ENCODE peak calls at places on chromosome 13, in seven cellular contexts. B, D, I, K, S, V and Z are unnamed samples. For H3K9me3, the result is how much of the 10 kb centered on the place peaks cover.

GRCh38 chr13:96091164-96091931 is 1.4 kb downstream of the HS6ST3 start:
- DNase-seq in B (no peak), D (peak), I (no peak), K (peak), S (no peak), V (no peak), Z (peak)

GRCh38 chr13:104831823-104832222 is 1703.6 kb downstream of the EFNB2 start:
- DNase-seq in B (no peak), D (no peak), I (no peak), K (no peak), S (no peak), V (no peak), Z (no peak)

GRCh38 chr13:107799001-107799400 is 416.3 kb downstream of the LIG4 start:
- DNase-seq in B (no peak), D (no peak), I (no peak), K (no peak), S (no peak), V (no peak), Z (no peak)

GRCh38 chr13:35964764-35965163 is 166.4 kb downstream of the DCLK1 start:
- DNase-seq in B (no peak), D (no peak), I (no peak), K (no peak), S (peak), V (no peak), Z (no peak)

GRCh38 chr13:30715357-30715756 is 20.0 kb upstream of the ALOX5AP start:
- DNase-seq in B (no peak), D (no peak), I (no peak), K (no peak), S (no peak), V (no peak), Z (no peak)

GRCh38 chr13:52353116-52353718 is 52.8 kb downstream of the THSD1 start:
- DNase-seq in B (no peak), D (no peak), I (no peak), K (no peak), S (no peak), V (no peak), Z (no peak)

GRCh38 chr13:40585911-40586471 is 80.5 kb downstream of the FOXO1 start:
- DNase-seq in B (no peak), D (no peak), I (no peak), K (no peak), S (no peak), V (no peak), Z (no peak)

GRCh38 chr13:73816702-73817101 is 317.5 kb downstream of the KLF12 start:
- DNase-seq in B (no peak), D (no peak), I (no peak), K (no peak), S (no peak), V (no peak), Z (no peak)

GRCh38 chr13:21458457-21458815 is 667 bp downstream of the ZDHHC20 start:
- DNase-seq in B (peak), D (peak), I (peak), K (no peak), S (peak), V (no peak), Z (peak)

GRCh38 chr13:36297600-36298338 is at the start of gene CCDC169:
- DNase-seq in B (peak), D (peak), I (peak), K (peak), S (peak), V (peak), Z (peak)

GRCh38 chr13:99464441-99464949 is 36.8 kb upstream of the TM9SF2 start:
- DNase-seq in B (no peak), D (no peak), I (no peak), K (no peak), S (no peak), V (no peak), Z (no peak)

GRCh38 chr13:59607780-59608233 is 555.9 kb downstream of the DIAPH3 start:
- DNase-seq in B (no peak), D (no peak), I (no peak), K (no peak), S (no peak), V (no peak), Z (no peak)

GRCh38 chr13:39597828-39598227 is 5.2 kb downstream of the LHFPL6 start:
- DNase-seq in B (no peak), D (no peak), I (no peak), K (no peak), S (no peak), V (no peak), Z (no peak)

GRCh38 chr13:22196777-22197176 is 525.9 kb downstream of the FGF9 start:
- DNase-seq in B (no peak), D (no peak), I (no peak), K (no peak), S (no peak), V (no peak), Z (no peak)

GRCh38 chr13:58081301-58081820 is 449.8 kb downstream of the PCDH17 start:
- DNase-seq in B (no peak), D (no peak), I (no peak), K (no peak), S (no peak), V (no peak), Z (no peak)

GRCh38 chr13:98843482-98843877 is 91.0 kb upstream of the SLC15A1 start:
- DNase-seq in B (no peak), D (no peak), I (no peak), K (no peak), S (no peak), V (no peak), Z (no peak)

GRCh38 chr13:109383683-109384082 is 402.7 kb downstream of the IRS2 start:
- DNase-seq in B (no peak), D (no peak), I (no peak), K (no peak), S (no peak), V (no peak), Z (no peak)

GRCh38 chr13:29849071-29849541 is 1.3 kb downstream of the UBL3 start:
- DNase-seq in B (no peak), D (peak), I (peak), K (no peak), S (peak), V (no peak), Z (peak)

GRCh38 chr13:48402325-48402962 is 10.5 kb downstream of the LPAR6 start:
- DNase-seq in B (no peak), D (no peak), I (no peak), K (no peak), S (no peak), V (no peak), Z (no peak)

GRCh38 chr13:50537029-50537428 is 306.5 kb downstream of the DLEU7 start:
- DNase-seq in B (no peak), D (no peak), I (no peak), K (no peak), S (no peak), V (no peak), Z (no peak)

GRCh38 chr13:23268441-23268840 is 87.7 kb downstream of the SGCG start:
- DNase-seq in B (no peak), D (no peak), I (no peak), K (no peak), S (no peak), V (no peak), Z (no peak)

GRCh38 chr13:77016888-77017623 is 9.9 kb downstream of the FBXL3 start:
- DNase-seq in B (no peak), D (no peak), I (no peak), K (no peak), S (no peak), V (no peak), Z (no peak)

GRCh38 chr13:62122434-62122833 is 706.8 kb upstream of the PCDH20 start:
- DNase-seq in B (no peak), D (no peak), I (no peak), K (no peak), S (no peak), V (no peak), Z (no peak)

GRCh38 chr13:62125451-62125850 is 709.8 kb upstream of the PCDH20 start:
- DNase-seq in B (no peak), D (no peak), I (no peak), K (no peak), S (no peak), V (no peak), Z (no peak)

GRCh38 chr13:62123409-62123808 is 707.8 kb upstream of the PCDH20 start:
- DNase-seq in B (no peak), D (no peak), I (no peak), K (no peak), S (no peak), V (no peak), Z (no peak)

GRCh38 chr13:62119739-62120700 is 704.4 kb upstream of the PCDH20 start:
- DNase-seq in B (no peak), D (no peak), I (no peak), K (no peak), S (no peak), V (no peak), Z (no peak)
- TF ChIP-seq CTCF in B (peak), D (peak), I (no peak), K (no peak), S (peak), V (peak), Z (peak)

GRCh38 chr13:113153810-113154748 is 4.4 kb upstream of the PROZ start:
- DNase-seq in B (peak), D (peak), I (peak), K (peak), S (peak), V (peak), Z (peak)
- TF ChIP-seq POLR2A in B (peak), D (no peak), I (no peak), K (peak), S (peak), V (peak), Z (peak)

GRCh38 chr13:88623150-88623549 is 952.0 kb downstream of the SLITRK5 start:
- DNase-seq in B (no peak), D (no peak), I (no peak), K (no peak), S (no peak), V (no peak), Z (no peak)

GRCh38 chr13:88622362-88622973 is 951.3 kb downstream of the SLITRK5 start:
- DNase-seq in B (no peak), D (no peak), I (no peak), K (no peak), S (no peak), V (no peak), Z (no peak)

GRCh38 chr13:88628882-88629281 is 957.7 kb downstream of the SLITRK5 start:
- DNase-seq in B (no peak), D (no peak), I (no peak), K (no peak), S (no peak), V (no peak), Z (no peak)

GRCh38 chr13:88627071-88627470 is 955.9 kb downstream of the SLITRK5 start:
- DNase-seq in B (no peak), D (no peak), I (no peak), K (no peak), S (no peak), V (no peak), Z (no peak)
- H3K9me3 ChIP-seq in B (under half), D (under half), I (under half), K (under half), S (under half), V (under half), Z (under half)

GRCh38 chr13:42039946-42040729 is 8.3 kb upstream of the DGKH start:
- DNase-seq in B (peak), D (peak), I (peak), K (peak), S (peak), V (peak), Z (peak)
- TF ChIP-seq CTCF in B (peak), D (no peak), I (peak), K (no peak), S (no peak), V (peak), Z (peak)

GRCh38 chr13:20340136-20340758 is 108.1 kb upstream of the GJB6 start:
- DNase-seq in B (no peak), D (peak), I (no peak), K (peak), S (no peak), V (no peak), Z (no peak)

GRCh38 chr13:20336761-20337160 is 104.6 kb upstream of the GJB6 start:
- DNase-seq in B (no peak), D (no peak), I (no peak), K (no peak), S (no peak), V (no peak), Z (no peak)

GRCh38 chr13:20342326-20342725 is 110.2 kb upstream of the GJB6 start:
- DNase-seq in B (no peak), D (no peak), I (no peak), K (no peak), S (no peak), V (no peak), Z (no peak)

GRCh38 chr13:20337894-20338551 is 105.9 kb upstream of the GJB6 start:
- DNase-seq in B (no peak), D (no peak), I (no peak), K (no peak), S (no peak), V (no peak), Z (no peak)

DNA sequence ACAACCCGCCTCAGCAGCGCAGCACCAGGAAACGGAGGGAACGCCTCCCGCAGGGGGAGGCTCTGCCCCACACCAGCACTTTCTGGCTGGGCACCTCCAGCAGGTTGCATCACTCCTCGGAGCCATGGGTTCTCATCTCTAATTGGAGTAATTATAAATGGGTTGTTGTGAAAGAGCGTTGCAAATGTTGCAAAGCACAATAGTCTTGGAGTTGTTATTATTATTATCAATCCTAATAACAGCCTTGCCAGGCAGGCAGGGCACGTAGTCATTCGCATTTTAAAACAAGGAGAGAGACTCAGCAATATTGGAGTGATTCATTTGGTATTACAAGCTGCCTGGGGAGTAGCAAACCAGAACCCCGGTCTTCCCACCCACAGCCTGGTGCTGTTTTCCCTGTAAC is 108.6 kb upstream of the GJB6 start:
- DNase-seq in B (no peak), D (no peak), I (no peak), K (peak), S (no peak), V (peak), Z (no peak)
- TF ChIP-seq POLR2A in B (no peak), D (no peak), I (no peak), K (no peak), S (no peak), V (no peak), Z (no peak)

DNA sequence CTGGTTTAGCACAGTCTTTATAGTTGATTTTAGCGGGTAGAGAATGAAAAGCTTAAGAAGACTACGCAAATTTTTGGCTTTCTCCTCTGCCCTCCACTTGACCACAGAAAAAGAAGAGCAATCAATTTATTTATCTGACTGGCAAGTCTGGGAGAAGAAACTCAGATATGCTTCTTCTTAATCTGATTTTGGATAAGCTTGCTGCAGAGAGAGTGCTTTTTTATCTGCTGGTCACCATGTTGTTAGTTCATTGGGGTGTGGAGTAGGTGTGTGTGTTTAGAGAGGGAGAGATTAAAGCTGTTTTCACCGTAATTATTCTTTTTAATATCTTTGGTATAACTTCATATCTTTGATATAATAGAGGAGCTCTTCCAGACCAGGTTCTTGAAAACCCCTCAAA is 471.4 kb upstream of the SLC10A2 start:
- DNase-seq in B (no peak), D (no peak), I (no peak), K (no peak), S (no peak), V (no peak), Z (no peak)
- H3K9me3 ChIP-seq in B (under half), D (under half), I (under half), K (under half), S (under half), V (under half), Z (under half)

GRCh38 chr13:28678809-28679208 is 19.9 kb downstream of the POMP start:
- DNase-seq in B (no peak), D (no peak), I (no peak), K (no peak), S (no peak), V (no peak), Z (no peak)
- TF ChIP-seq CTCF in B (no peak), D (no peak), I (no peak), K (no peak), S (no peak), V (no peak), Z (no peak)

DNA sequence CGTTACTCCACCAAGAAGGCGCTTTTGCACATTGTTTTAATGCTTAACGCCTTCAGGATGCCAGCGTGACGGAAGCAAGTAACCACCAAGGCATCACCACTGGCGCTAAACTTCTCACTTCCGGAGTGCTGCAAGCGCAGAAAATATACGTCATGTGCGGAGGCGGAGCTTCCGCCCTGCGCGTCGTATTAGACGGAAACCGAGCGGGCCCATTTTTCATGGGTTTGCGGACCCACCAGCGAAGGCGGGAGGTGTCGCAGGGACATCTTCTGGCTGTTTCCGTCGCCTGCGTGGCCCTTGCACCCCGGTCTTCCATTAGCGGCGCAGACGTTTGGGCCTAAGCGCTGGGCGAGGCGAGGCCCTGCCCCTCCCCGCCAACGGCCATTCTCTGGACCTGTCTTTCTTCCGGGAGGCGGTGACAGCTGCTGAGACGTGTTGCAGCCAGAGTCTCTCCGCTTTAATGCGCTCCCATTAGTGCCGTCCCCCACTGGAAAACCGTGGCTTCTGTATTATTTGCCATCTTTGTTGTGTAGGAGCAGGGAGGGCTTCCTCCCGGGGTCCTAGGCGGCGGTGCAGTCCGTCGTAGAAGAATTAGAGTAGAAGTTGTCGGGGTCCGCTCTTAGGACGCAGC is at the start of gene ERCC5:
- DNase-seq in B (peak), D (peak), I (peak), K (peak), S (peak), V (peak), Z (peak)
- TF ChIP-seq POLR2A in B (peak), D (peak), I (peak), K (peak), S (peak), V (peak), Z (no peak)